ENCODE peak calls at places on chromosomes 2 and 18, in eight cellular contexts. V is sciatic nerve, M is NCI-H1694, Y is AML-193, X is NCI-H774, S is GM23338, P is iPS-NIHi11, Q is NT2/D1. I is an unnamed sample.

GRCh38 chr18:10516078-10516477 is 9.7 kb upstream of the NAPG start:
- DNase-seq in M (no peak), S (no peak), Y (no peak), Q (no peak), P (no peak), V (no peak), X (no peak), I (no peak)

GRCh38 chr2:64323192-64323591 is 130.8 kb upstream of the LGALSL start:
- DNase-seq in S (no peak), P (no peak), M (no peak), X (no peak), Y (no peak), V (no peak), Q (no peak), I (no peak)

GRCh38 chr2:46257476-46257875 is 39.7 kb upstream of the EPAS1 start:
- DNase-seq in X (peak), S (no peak), Q (no peak), Y (no peak), P (no peak), M (peak), V (no peak), I (no peak)

GRCh38 chr18:32048507-32049091 is 30.0 kb downstream of the RNF125 start:
- DNase-seq in V (peak), S (no peak), Q (peak), Y (peak), P (no peak), M (no peak), X (no peak), I (no peak)

GRCh38 chr2:225493420-225494099 is 94.0 kb downstream of the NYAP2 start:
- DNase-seq in S (no peak), V (no peak), Q (no peak), Y (no peak), P (no peak), M (no peak), X (no peak), I (no peak)

GRCh38 chr18:8041526-8042111 is 474.5 kb downstream of the PTPRM start:
- DNase-seq in V (no peak), Q (no peak), Y (no peak), P (no peak), M (no peak), X (no peak), S (no peak), I (no peak)

GRCh38 chr18:49362431-49362830 is 98.0 kb downstream of the DYM start:
- DNase-seq in X (no peak), M (no peak), S (no peak), V (no peak), P (no peak), Q (peak), Y (no peak), I (no peak)

GRCh38 chr2:69798909-69799526 is 30.4 kb upstream of the GMCL1 start:
- DNase-seq in X (no peak), P (no peak), Q (no peak), M (no peak), Y (no peak), S (no peak), V (no peak), I (no peak)

I was measured in activated CD4-positive, alpha-beta T cell treated with anti-CD3 and anti-CD28 coated beads, Interleukin-2, amount 50 U/mL, for 1 hour.